ENCODE peak calls at places on chromosomes 7 and 10, in six cellular contexts. T, Z, U, G, R and W are unnamed samples.
A peak's percentile ranks its signal among the peaks of the same experiment; 100 is the strongest.

GRCh38 chr7:303884-304573 is 14.1 kb downstream of the FOXL3 start:
- DNase-seq in U (no peak), R (no peak), T (no peak), Z (no peak), G (no peak), W (no peak)

GRCh38 chr10:114432704-114433103 is 28.4 kb upstream of the AFAP1L2 start:
- DNase-seq in G (no peak), Z (no peak), R (no peak), U (no peak), T (no peak), W (no peak)

GRCh38 chr7:41943098-41943577 is 240.2 kb upstream of the INHBA start:
- DNase-seq in U (peak; percentile 66), R (peak; percentile 21), Z (peak; percentile 97), T (peak; percentile 85), G (peak; percentile 39), W (peak; percentile 69)

GRCh38 chr10:35172574-35172973 is 45.9 kb downstream of the CREM start:
- DNase-seq in G (no peak), R (no peak), U (no peak), T (no peak), Z (no peak), W (no peak)

GRCh38 chr7:27141591-27142561 is 1.6 kb downstream of the HOXA5 start:
- DNase-seq in G (no peak), T (peak; percentile 50), U (peak; percentile 63), Z (peak; percentile 55), R (no peak), W (no peak)

GRCh38 chr10:80421369-80422220 is 13.2 kb downstream of the PRXL2A start:
- DNase-seq in U (no peak), G (peak; percentile 40), T (no peak), R (no peak), Z (no peak), W (no peak)

GRCh38 chr7:115274-115911 is 77.0 kb upstream of the FAM20C start:
- DNase-seq in U (no peak), Z (no peak), T (no peak), G (no peak), R (no peak), W (no peak)

GRCh38 chr10:60757422-60757895 is 20.8 kb upstream of the CDK1 start:
- DNase-seq in R (no peak), U (no peak), G (no peak), Z (no peak), T (no peak), W (peak; percentile 47)

GRCh38 chr7:43926193-43927043 is at the start of gene UBE2D4:
- DNase-seq in Z (peak; percentile 85), T (peak; percentile 97), G (peak; percentile 51), U (peak; percentile 67), R (peak; percentile 71), W (peak; percentile 95)

GRCh38 chr10:11517150-11517549 is 94.3 kb downstream of the USP6NL start:
- DNase-seq in G (peak; percentile 68), Z (no peak), T (no peak), U (no peak), R (no peak), W (no peak)

GRCh38 chr10:13633689-13634088 is 46.9 kb downstream of the PRPF18 start:
- DNase-seq in T (peak; percentile 62), R (no peak), Z (no peak), G (no peak), U (no peak), W (no peak)

GRCh38 chr10:71761105-71761511 is 12.2 kb downstream of the VSIR start:
- DNase-seq in U (no peak), T (no peak), G (no peak), Z (no peak), R (no peak), W (no peak)

GRCh38 chr7:28617308-28617707 is 205.0 kb downstream of the CREB5 start:
- DNase-seq in Z (no peak), R (no peak), G (no peak), T (no peak), U (no peak), W (no peak)

GRCh38 chr10:31580646-31581045 is 261.6 kb downstream of the ZEB1 start:
- DNase-seq in Z (no peak), U (no peak), R (no peak), T (no peak), G (no peak), W (no peak)

GRCh38 chr10:116287906-116288501 is 15.0 kb upstream of the GFRA1 start:
- DNase-seq in U (peak; percentile 18), G (no peak), R (peak; percentile 37), Z (no peak), T (peak; percentile 60), W (no peak)

GRCh38 chr7:55326079-55326847 is 38.9 kb upstream of the LANCL2 start:
- DNase-seq in T (no peak), Z (no peak), U (no peak), R (no peak), G (no peak), W (no peak)

GRCh38 chr10:125868372-125868975 is 12.6 kb downstream of the DHX32 start:
- DNase-seq in Z (no peak), R (peak; percentile 59), U (peak; percentile 48), T (peak; percentile 32), G (no peak), W (peak; percentile 57)

GRCh38 chr7:108093903-108094302 is 36.3 kb downstream of the LAMB4 start:
- DNase-seq in U (no peak), Z (no peak), R (no peak), G (no peak), T (no peak), W (no peak)

GRCh38 chr7:55557666-55558188 is 14.6 kb downstream of the VOPP1 start:
- DNase-seq in G (peak; percentile 85), U (no peak), R (no peak), T (no peak), Z (no peak), W (no peak)

GRCh38 chr10:131568866-131569265 is 257.3 kb upstream of the TCERG1L start:
- DNase-seq in T (no peak), G (no peak), R (no peak), Z (no peak), U (no peak), W (no peak)

GRCh38 chr10:129971381-129972144 is 7.5 kb upstream of the EBF3 start:
- DNase-seq in G (no peak), T (peak; percentile 96), U (peak; percentile 8), Z (peak; percentile 76), R (no peak), W (peak; percentile 49)

GRCh38 chr10:123677556-123677955 is 11.4 kb downstream of the GPR26 start:
- DNase-seq in G (no peak), Z (no peak), U (no peak), R (no peak), T (no peak), W (no peak)

GRCh38 chr7:45258533-45259226 is 101.1 kb downstream of the RAMP3 start:
- DNase-seq in Z (no peak), T (peak; percentile 25), R (no peak), G (no peak), U (no peak), W (no peak)

DNA sequence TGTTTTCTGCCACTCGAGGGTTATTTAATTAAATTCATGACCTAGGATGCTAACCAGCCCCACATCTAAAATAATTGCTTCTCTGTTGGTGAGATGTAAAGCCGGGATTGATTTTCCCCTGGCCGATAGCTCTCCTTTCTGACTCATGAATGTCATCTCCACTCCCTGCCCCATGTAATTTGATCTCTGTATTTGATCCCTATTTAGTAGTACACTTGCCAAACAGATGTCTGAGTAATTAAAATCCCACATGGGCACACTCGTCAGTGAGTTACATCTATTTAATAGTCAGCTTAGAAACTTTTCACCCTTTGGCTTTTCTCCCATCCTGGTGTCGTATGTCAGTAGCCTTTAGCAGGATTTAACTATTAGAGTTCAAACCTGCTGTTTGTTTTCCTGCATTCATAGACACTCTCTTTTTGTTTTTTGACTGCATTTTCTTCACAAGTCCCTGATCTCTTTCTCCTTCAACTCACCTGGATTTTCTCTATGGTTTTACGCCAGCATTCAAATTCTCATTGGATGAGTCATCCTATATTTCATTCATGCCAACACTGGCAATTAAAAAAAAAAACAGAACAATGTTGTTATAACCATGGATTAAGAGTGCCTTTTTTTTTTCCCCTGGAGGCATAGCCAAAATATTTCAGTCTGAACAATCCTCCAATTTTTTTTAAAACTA is 82.7 kb downstream of the SPAG6 start:
- DNase-seq in U (no peak), G (no peak), R (peak; percentile 92), T (peak; percentile 72), Z (no peak), W (peak; percentile 14)
- TF ChIP-seq JUND in U (no peak), G (no peak), R (peak; percentile 52), T (peak; percentile 41), Z (no peak), W (no peak)

GRCh38 chr10:19952611-19953010 is 136.4 kb downstream of the PLXDC2 start:
- DNase-seq in U (no peak), Z (no peak), T (no peak), R (no peak), G (no peak), W (no peak)
- TF ChIP-seq JUND in U (no peak), Z (no peak), T (no peak), R (no peak), G (no peak), W (no peak)

DNA sequence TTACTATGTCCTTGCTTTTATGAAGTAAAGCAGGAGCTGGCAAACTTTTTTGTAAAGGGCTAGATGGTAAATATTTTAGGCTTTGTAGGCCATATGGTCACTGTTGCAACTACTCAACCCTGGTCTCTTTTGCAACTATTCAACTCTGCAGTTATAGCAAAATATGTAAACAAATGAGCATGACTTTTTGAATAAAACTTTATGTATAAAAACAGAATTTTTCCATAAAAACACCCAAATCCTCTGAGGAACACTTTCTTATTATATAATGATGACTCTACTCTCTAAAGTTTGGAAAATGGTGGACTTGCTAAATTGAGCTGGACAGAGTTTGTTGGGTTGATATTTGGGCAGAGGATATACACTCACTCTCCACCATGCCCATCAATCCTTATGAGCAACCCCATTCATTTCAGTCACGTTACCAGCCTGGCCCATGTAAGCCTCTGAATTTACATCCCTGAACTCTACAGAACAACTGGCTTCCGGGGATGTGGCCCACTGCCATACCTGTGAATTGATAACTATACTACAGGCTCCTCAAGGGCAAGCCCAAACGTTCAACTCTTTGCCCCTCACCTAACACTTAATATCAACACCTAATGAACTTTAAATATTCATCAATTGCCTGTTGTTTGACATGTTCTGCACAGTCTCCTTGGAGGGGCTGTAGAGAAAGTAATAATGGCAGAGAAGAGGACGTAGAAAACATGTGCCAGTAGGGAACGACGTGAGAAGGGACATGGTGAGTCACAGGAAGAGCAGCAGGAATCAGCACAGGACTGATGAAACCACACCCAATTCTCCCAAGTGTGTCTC is 37.6 kb downstream of the SGMS1 start:
- DNase-seq in Z (no peak), G (no peak), R (peak; percentile 77), U (no peak), T (no peak), W (no peak)
- TF ChIP-seq JUND in Z (no peak), G (no peak), R (peak; percentile 80), U (no peak), T (no peak), W (no peak)

GRCh38 chr10:79068562-79069324 is at the start of gene ZMIZ1:
- DNase-seq in T (peak; percentile 88), G (no peak), Z (peak; percentile 92), U (peak; percentile 88), R (peak; percentile 83), W (peak; percentile 96)

GRCh38 chr10:79070611-79071534 is 2.1 kb downstream of the ZMIZ1 start:
- DNase-seq in T (peak; percentile 80), Z (peak; percentile 72), U (peak; percentile 90), G (no peak), R (no peak), W (peak; percentile 97)

GRCh38 chr10:79071535-79071923 is 2.8 kb downstream of the ZMIZ1 start:
- DNase-seq in T (no peak), G (no peak), Z (no peak), U (peak; percentile 81), R (no peak), W (no peak)

GRCh38 chr10:79069325-79070090 is 742 bp downstream of the ZMIZ1 start:
- DNase-seq in Z (no peak), U (no peak), R (no peak), T (peak; percentile 73), G (no peak), W (peak; percentile 67)

GRCh38 chr10:79070091-79070610 is 1.4 kb downstream of the ZMIZ1 start:
- DNase-seq in G (no peak), Z (no peak), R (no peak), U (no peak), T (peak; percentile 70), W (peak; percentile 67)
- TF ChIP-seq JUND in G (no peak), Z (no peak), R (no peak), U (no peak), T (no peak), W (no peak)